ENCODE peak calls at places on chromosomes 2 and 18, in five cellular contexts. Q, B, K, G and H are unnamed samples.

GRCh38 chr2:160299540-160299939 is 99.5 kb upstream of the ITGB6 start:
- DNase-seq in Q (no peak), B (no peak), K (no peak), G (no peak), H (no peak)

GRCh38 chr2:43000242-43001054 is 208.1 kb upstream of the HAAO start:
- DNase-seq in Q (no peak), B (no peak), K (no peak), G (peak), H (no peak)

GRCh38 chr2:120012363-120012762 is 514 bp upstream of the EPB41L5 start:
- DNase-seq in Q (no peak), B (no peak), K (no peak), G (no peak), H (no peak)

GRCh38 chr2:242038928-242039341 is 169.4 kb downstream of the RTP5 start:
- DNase-seq in Q (no peak), B (no peak), K (no peak), G (no peak), H (no peak)

GRCh38 chr2:219010162-219010756 is 17.0 kb upstream of the CRYBA2 start:
- DNase-seq in Q (no peak), B (no peak), K (no peak), G (peak), H (peak)

GRCh38 chr2:8576525-8577157 is 105.2 kb upstream of the ID2 start:
- DNase-seq in Q (no peak), B (no peak), K (no peak), G (no peak), H (no peak)

GRCh38 chr2:8119782-8120551 is 561.9 kb upstream of the ID2 start:
- DNase-seq in Q (no peak), B (no peak), K (peak), G (peak), H (no peak)

GRCh38 chr18:65352183-65352582 is 398.6 kb upstream of the CDH7 start:
- DNase-seq in Q (no peak), B (no peak), K (no peak), G (no peak), H (no peak)

GRCh38 chr18:74083071-74083954 is 64.3 kb downstream of the FBXO15 start:
- DNase-seq in Q (no peak), B (no peak), K (no peak), G (no peak), H (no peak)

GRCh38 chr18:46754661-46755292 is 2.1 kb downstream of the ST8SIA5 start:
- DNase-seq in Q (no peak), B (peak), K (no peak), G (peak), H (no peak)

DNA sequence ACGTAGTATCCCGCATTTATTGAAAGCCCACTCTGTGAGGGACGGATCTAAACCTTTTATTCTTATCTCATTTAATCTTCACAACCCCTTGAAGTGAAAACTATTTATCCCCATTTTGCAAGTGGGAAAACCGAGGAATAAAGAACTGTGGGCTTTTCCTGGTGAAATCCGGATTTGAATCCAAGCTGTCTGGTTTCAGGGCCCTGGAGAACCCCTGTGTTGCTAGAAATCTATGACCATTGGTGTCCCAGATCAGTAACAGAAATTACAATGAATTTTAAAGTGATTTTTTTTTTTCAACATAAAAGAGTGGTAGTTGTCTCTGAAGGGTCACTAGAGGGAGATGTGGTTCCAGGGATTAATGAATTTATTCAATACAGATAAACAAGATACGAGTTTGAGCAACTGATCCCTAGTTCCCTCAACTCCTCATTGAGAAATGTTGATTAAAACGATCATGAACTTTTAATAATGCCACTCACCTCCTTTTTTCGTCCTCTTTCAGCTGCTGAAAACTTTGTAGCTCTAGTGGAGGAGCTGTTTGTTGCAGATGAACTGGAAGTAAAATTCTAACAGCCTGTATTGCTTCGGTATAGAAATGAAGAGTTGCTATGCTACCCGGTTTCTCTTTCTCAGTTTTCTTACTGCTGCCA is 940 bp downstream of the XRCC5 start:
- DNase-seq in Q (no peak), B (no peak), K (no peak), G (peak), H (no peak)
- TF ChIP-seq SUZ12 in Q (no peak), B (no peak), K (no peak), G (no peak), H (no peak)

GRCh38 chr2:71846072-71846471 is 301.6 kb downstream of the CYP26B1 start:
- DNase-seq in Q (no peak), B (no peak), K (no peak), G (no peak), H (no peak)

GRCh38 chr2:71846669-71847291 is 300.9 kb downstream of the CYP26B1 start:
- DNase-seq in Q (no peak), B (no peak), K (no peak), G (no peak), H (no peak)

GRCh38 chr2:71842744-71843143 is 304.9 kb downstream of the CYP26B1 start:
- DNase-seq in Q (no peak), B (no peak), K (no peak), G (no peak), H (no peak)

GRCh38 chr2:71844967-71845366 is 302.7 kb downstream of the CYP26B1 start:
- DNase-seq in Q (no peak), B (no peak), K (no peak), G (no peak), H (no peak)

DNA sequence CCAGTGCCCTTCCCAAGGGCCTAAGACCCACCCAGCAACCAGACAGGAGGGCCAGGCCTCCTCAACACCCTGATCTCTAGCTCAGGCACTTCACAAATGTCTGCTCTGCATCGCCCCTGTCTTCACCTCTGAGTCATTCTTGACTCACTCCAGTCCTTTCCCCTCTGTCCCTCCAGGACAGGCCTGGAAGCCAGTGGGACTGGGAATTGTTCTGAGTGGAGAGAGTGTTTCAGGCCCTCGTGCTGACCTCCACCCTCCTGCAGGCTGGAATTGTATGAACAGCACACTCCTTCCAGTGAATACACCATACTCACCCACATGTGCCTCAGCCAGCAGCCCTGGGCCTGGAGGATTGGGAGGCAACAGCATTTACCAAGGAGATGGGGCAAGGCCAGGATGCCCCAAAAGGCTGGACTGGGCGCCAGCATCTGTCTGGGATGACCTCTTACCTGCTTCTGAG is 304.2 kb downstream of the CYP26B1 start:
- DNase-seq in Q (no peak), B (no peak), K (no peak), G (no peak), H (no peak)
- TF ChIP-seq SUZ12 in Q (no peak), B (no peak), K (no peak), G (no peak), H (no peak)

GRCh38 chr2:18516112-18516511 is 44.3 kb downstream of the RDH14 start:
- DNase-seq in Q (no peak), B (no peak), K (no peak), G (no peak), H (no peak)
- TF ChIP-seq SUZ12 in Q (no peak), B (no peak), K (no peak), G (no peak), H (no peak)

GRCh38 chr2:79855264-79856006 is 342.6 kb downstream of the CTNNA2 start:
- DNase-seq in Q (peak), B (peak), K (no peak), G (no peak), H (peak)
- TF ChIP-seq SUZ12 in Q (no peak), B (no peak), K (no peak), G (no peak), H (no peak)

GRCh38 chr2:40879305-40879704 is 427.4 kb upstream of the SLC8A1 start:
- DNase-seq in Q (no peak), B (no peak), K (no peak), G (no peak), H (no peak)
- TF ChIP-seq SUZ12 in Q (no peak), B (no peak), K (no peak), G (no peak), H (no peak)